ENCODE peak calls at places on chromosome 12, in four cellular contexts. One of them, this sample, is unnamed.

GRCh38 chr12:4824415-4824814 is 85.3 kb upstream of the KCNA1 start:
- DNase-seq in HepG2: no peak
- DNase-seq in HCT116: no peak
- DNase-seq in K562: no peak
- DNase-seq in this sample: no peak

GRCh38 chr12:31591308-31591901 is 469 bp upstream of the DENND5B start:
- DNase-seq in K562: peak
- DNase-seq in HCT116: no peak
- DNase-seq in HepG2: no peak
- DNase-seq in this sample: peak

GRCh38 chr12:117986705-117987469 is 18.1 kb upstream of the KSR2 start:
- DNase-seq in HepG2: no peak
- DNase-seq in K562: no peak
- DNase-seq in HCT116: peak
- DNase-seq in this sample: no peak

GRCh38 chr12:77319141-77319540 is 253.8 kb upstream of the E2F7 start:
- DNase-seq in HCT116: no peak
- DNase-seq in HepG2: no peak
- DNase-seq in K562: no peak
- DNase-seq in this sample: no peak

GRCh38 chr12:91507754-91508153 is 325.1 kb upstream of the DCN start:
- DNase-seq in K562: no peak
- DNase-seq in HepG2: no peak
- DNase-seq in HCT116: no peak
- DNase-seq in this sample: no peak

GRCh38 chr12:41184864-41185263 is 3.3 kb upstream of the PDZRN4 start:
- DNase-seq in K562: no peak
- DNase-seq in HCT116: no peak
- DNase-seq in HepG2: no peak
- DNase-seq in this sample: no peak

GRCh38 chr12:108468149-108468968 is 46.7 kb upstream of the FICD start:
- DNase-seq in K562: peak
- DNase-seq in HCT116: no peak
- DNase-seq in HepG2: peak
- DNase-seq in this sample: no peak

GRCh38 chr12:122646568-122647220 is 56.5 kb downstream of the HCAR2 start:
- DNase-seq in HCT116: no peak
- DNase-seq in K562: no peak
- DNase-seq in HepG2: no peak
- DNase-seq in this sample: no peak

GRCh38 chr12:65232490-65233077 is 45.9 kb upstream of the MSRB3 start:
- DNase-seq in HCT116: no peak
- DNase-seq in HepG2: no peak
- DNase-seq in K562: peak
- DNase-seq in this sample: peak

GRCh38 chr12:102543494-102543893 is 63.1 kb upstream of the IGF1 start:
- DNase-seq in HepG2: no peak
- DNase-seq in K562: no peak
- DNase-seq in HCT116: no peak
- DNase-seq in this sample: no peak

GRCh38 chr12:125166046-125166445 is 100.8 kb downstream of the AACS start:
- DNase-seq in HepG2: no peak
- DNase-seq in HCT116: no peak
- DNase-seq in K562: no peak
- DNase-seq in this sample: no peak

GRCh38 chr12:98635657-98636323 is 8.8 kb downstream of the IKBIP start:
- DNase-seq in HCT116: peak
- DNase-seq in K562: no peak
- DNase-seq in HepG2: peak
- DNase-seq in this sample: no peak

GRCh38 chr12:121620328-121620891 is 5.9 kb upstream of the ORAI1 start:
- DNase-seq in K562: peak
- DNase-seq in HepG2: no peak
- DNase-seq in HCT116: no peak
- DNase-seq in this sample: no peak

GRCh38 chr12:70711831-70712230 is 74.6 kb upstream of the PTPRB start:
- DNase-seq in HCT116: no peak
- DNase-seq in K562: no peak
- DNase-seq in HepG2: peak
- DNase-seq in this sample: no peak

GRCh38 chr12:80677994-80678393 is 29.4 kb upstream of the MYF6 start:
- DNase-seq in K562: no peak
- DNase-seq in HepG2: no peak
- DNase-seq in HCT116: no peak
- DNase-seq in this sample: no peak

GRCh38 chr12:91972896-91973295 is 172.8 kb downstream of the BTG1 start:
- DNase-seq in HCT116: no peak
- DNase-seq in HepG2: no peak
- DNase-seq in K562: no peak
- DNase-seq in this sample: no peak

GRCh38 chr12:123062682-123063426 is 82.4 kb downstream of the ARL6IP4 start:
- DNase-seq in HepG2: peak
- DNase-seq in HCT116: peak
- DNase-seq in K562: no peak
- DNase-seq in this sample: no peak

GRCh38 chr12:130041983-130042812 is 120.1 kb upstream of the FZD10 start:
- DNase-seq in K562: peak
- DNase-seq in HepG2: no peak
- DNase-seq in HCT116: no peak
- DNase-seq in this sample: peak

GRCh38 chr12:131221061-131221945 is 267.6 kb downstream of the ADGRD1 start:
- DNase-seq in HepG2: no peak
- DNase-seq in HCT116: no peak
- DNase-seq in K562: no peak
- DNase-seq in this sample: peak

GRCh38 chr12:109202770-109203169 is 86.4 kb downstream of the ACACB start:
- DNase-seq in K562: no peak
- DNase-seq in HepG2: no peak
- DNase-seq in HCT116: no peak
- DNase-seq in this sample: no peak

GRCh38 chr12:104873374-104873773 is 84.7 kb downstream of the SLC41A2 start:
- DNase-seq in K562: no peak
- DNase-seq in HepG2: no peak
- DNase-seq in HCT116: no peak
- DNase-seq in this sample: no peak
- TF ChIP-seq RAD21 in K562: no peak
- TF ChIP-seq RAD21 in HepG2: no peak
- TF ChIP-seq RAD21 in HCT116: no peak
- TF ChIP-seq RAD21 in this sample: no peak

GRCh38 chr12:119602695-119603094 is 9.1 kb downstream of the TMEM233 start:
- DNase-seq in HepG2: no peak
- DNase-seq in K562: no peak
- DNase-seq in HCT116: no peak
- DNase-seq in this sample: peak

GRCh38 chr12:119609358-119609757 is 15.8 kb downstream of the TMEM233 start:
- DNase-seq in HepG2: no peak
- DNase-seq in HCT116: no peak
- DNase-seq in K562: no peak
- DNase-seq in this sample: no peak

GRCh38 chr12:119601877-119602536 is 8.4 kb downstream of the TMEM233 start:
- DNase-seq in HepG2: no peak
- DNase-seq in HCT116: no peak
- DNase-seq in K562: no peak
- DNase-seq in this sample: peak

GRCh38 chr12:119598159-119598558 is 4.6 kb downstream of the TMEM233 start:
- DNase-seq in HepG2: no peak
- DNase-seq in K562: no peak
- DNase-seq in HCT116: no peak
- DNase-seq in this sample: no peak

DNA sequence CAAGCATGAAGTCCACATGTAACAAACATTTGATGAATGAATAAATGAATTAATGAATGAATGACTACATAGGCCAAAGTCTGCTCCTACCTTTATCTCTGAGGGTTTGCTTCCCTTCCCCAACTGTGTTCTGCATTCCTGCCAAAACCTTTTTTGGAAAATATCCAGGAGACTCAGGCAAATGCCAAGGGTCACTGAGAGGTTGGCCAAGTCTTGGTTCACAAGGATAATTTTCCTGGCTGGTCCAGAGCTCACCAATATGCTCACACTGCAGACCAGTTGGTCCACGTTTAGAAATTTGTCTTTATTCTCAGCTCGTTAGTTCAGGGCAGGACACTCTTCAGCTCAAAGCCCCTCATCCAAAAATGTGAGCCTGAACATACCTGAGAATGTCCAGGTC is 10.2 kb downstream of the TMEM233 start:
- DNase-seq in HCT116: no peak
- DNase-seq in K562: no peak
- DNase-seq in HepG2: no peak
- DNase-seq in this sample: no peak
- TF ChIP-seq ZBTB33 in HCT116: no peak
- TF ChIP-seq ZBTB33 in K562: no peak
- TF ChIP-seq ZBTB33 in HepG2: no peak
- TF ChIP-seq ZBTB33 in this sample: no peak

DNA sequence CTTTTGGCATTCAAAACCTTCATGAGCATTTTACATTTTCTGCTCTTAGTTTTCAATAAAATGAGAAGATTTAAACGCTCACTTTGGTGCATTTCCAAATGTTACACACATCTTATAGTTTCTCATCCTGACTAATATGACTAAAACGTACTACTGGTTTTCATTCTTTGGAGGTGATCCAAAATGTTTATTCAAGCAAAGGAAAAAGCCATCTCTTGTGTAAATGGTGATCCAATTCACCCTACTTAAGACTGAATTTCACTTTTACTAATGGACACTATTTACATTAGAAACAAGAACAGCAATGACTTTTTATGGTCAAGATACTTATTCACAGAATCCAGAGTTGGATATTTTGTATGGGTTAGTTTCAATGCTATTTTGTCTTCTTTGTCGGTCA is 86.6 kb downstream of the KITLG start:
- DNase-seq in HepG2: no peak
- DNase-seq in K562: no peak
- DNase-seq in HCT116: no peak
- DNase-seq in this sample: no peak
- TF ChIP-seq RAD21 in HepG2: no peak
- TF ChIP-seq RAD21 in K562: no peak
- TF ChIP-seq RAD21 in HCT116: no peak
- TF ChIP-seq RAD21 in this sample: no peak

DNA sequence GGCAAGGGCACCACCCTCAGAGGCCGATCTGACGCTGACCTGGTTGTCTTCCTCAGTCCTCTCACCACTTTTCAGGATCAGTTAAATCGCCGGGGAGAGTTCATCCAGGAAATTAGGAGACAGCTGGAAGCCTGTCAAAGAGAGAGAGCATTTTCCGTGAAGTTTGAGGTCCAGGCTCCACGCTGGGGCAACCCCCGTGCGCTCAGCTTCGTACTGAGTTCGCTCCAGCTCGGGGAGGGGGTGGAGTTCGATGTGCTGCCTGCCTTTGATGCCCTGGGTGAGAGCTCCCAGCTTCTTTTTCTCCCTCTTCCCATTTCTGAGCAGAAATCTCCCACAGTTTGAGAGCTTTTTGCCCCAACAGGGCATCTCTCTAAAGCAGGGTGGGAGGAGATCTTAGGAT is 1.8 kb downstream of the OAS1 start:
- DNase-seq in K562: no peak
- DNase-seq in HepG2: no peak
- DNase-seq in HCT116: no peak
- DNase-seq in this sample: no peak
- TF ChIP-seq ZBTB33 in K562: no peak
- TF ChIP-seq ZBTB33 in HepG2: no peak
- TF ChIP-seq ZBTB33 in HCT116: no peak
- TF ChIP-seq ZBTB33 in this sample: no peak

GRCh38 chr12:113700943-113701342 is 229.3 kb upstream of the LHX5 start:
- DNase-seq in HCT116: no peak
- DNase-seq in K562: no peak
- DNase-seq in HepG2: no peak
- DNase-seq in this sample: no peak
- TF ChIP-seq RAD21 in HCT116: no peak
- TF ChIP-seq RAD21 in K562: no peak
- TF ChIP-seq RAD21 in HepG2: no peak
- TF ChIP-seq RAD21 in this sample: no peak

GRCh38 chr12:116078396-116078795 is 199.1 kb downstream of the MED13L start:
- DNase-seq in HepG2: no peak
- DNase-seq in HCT116: no peak
- DNase-seq in K562: no peak
- DNase-seq in this sample: no peak

GRCh38 chr12:116075251-116075650 is 202.2 kb downstream of the MED13L start:
- DNase-seq in HepG2: no peak
- DNase-seq in K562: no peak
- DNase-seq in HCT116: no peak
- DNase-seq in this sample: no peak

GRCh38 chr12:116074686-116075085 is 202.8 kb downstream of the MED13L start:
- DNase-seq in HCT116: no peak
- DNase-seq in K562: no peak
- DNase-seq in HepG2: no peak
- DNase-seq in this sample: no peak

GRCh38 chr12:116077431-116077830 is 200.1 kb downstream of the MED13L start:
- DNase-seq in K562: no peak
- DNase-seq in HepG2: no peak
- DNase-seq in HCT116: no peak
- DNase-seq in this sample: no peak

DNA sequence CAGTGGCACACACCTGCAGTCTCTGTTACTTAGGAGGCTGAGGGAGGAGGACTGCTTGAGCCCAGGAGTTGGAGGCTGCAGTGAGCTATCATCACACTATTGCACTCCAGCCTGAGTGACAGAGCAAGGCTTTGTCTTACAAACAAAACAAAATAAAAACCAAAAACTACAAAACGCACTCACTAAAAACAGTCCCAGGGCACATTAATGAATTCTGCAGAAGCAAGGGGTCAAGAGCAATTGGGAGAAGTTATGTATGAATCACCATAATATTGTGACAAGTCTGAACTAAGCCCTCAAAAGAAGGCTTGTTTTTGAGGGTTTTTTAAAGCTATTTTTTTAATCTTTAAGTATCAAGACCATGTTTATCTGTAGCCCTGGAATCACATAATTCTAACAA is 201.1 kb downstream of the MED13L start:
- DNase-seq in K562: no peak
- DNase-seq in HepG2: no peak
- DNase-seq in HCT116: no peak
- DNase-seq in this sample: no peak
- TF ChIP-seq ZBTB33 in K562: no peak
- TF ChIP-seq ZBTB33 in HepG2: no peak
- TF ChIP-seq ZBTB33 in HCT116: no peak
- TF ChIP-seq ZBTB33 in this sample: no peak

DNA sequence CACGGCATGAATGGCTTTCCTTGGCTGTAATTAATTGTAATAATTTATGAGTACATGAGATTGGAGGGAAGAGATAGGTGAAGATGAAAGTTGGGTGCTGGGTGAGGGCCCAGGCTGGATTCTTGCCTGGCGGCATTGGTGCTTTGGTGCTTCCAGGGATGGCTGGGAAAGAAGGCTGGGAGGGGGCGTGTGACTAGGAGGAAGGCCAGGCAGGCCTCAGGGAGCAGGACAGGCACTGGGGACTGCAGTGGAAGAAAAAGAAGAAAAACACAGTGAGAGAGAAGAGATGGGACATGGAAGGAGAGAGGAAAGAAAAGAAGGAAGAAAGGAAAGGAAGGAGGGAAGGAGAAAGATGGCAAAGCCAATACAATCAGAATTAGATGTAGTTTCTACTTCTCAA is 3.7 kb downstream of the HOXC9 start:
- DNase-seq in K562: no peak
- DNase-seq in HepG2: no peak
- DNase-seq in HCT116: no peak
- DNase-seq in this sample: no peak
- TF ChIP-seq RAD21 in K562: no peak
- TF ChIP-seq RAD21 in HepG2: no peak
- TF ChIP-seq RAD21 in HCT116: no peak
- TF ChIP-seq RAD21 in this sample: no peak